ENCODE peak calls at places on chromosomes 2 and 18, in nine cellular contexts. M, D, B, Y, C, P, R, J and F are unnamed samples.

GRCh38 chr2:108614659-108615058 is 80.4 kb downstream of the LIMS1 start:
- DNase-seq in M (no peak), D (no peak), B (no peak), Y (no peak), C (no peak), P (no peak), R (no peak), J (no peak), F (no peak)

GRCh38 chr2:12895017-12895416 is 178.3 kb downstream of the TRIB2 start:
- DNase-seq in M (no peak), D (no peak), B (no peak), Y (no peak), C (no peak), P (no peak), R (no peak), J (no peak), F (no peak)

GRCh38 chr2:61368687-61369665 is 101.9 kb downstream of the USP34 start:
- DNase-seq in M (no peak), D (no peak), B (no peak), Y (no peak), C (no peak), P (no peak), R (no peak), J (no peak), F (no peak)

GRCh38 chr18:62458868-62459716 is 63.7 kb upstream of the ZCCHC2 start:
- DNase-seq in M (peak), D (no peak), B (no peak), Y (no peak), C (no peak), P (peak), R (no peak), J (no peak), F (no peak)

GRCh38 chr18:49071776-49072175 is 121.0 kb upstream of the SMAD7 start:
- DNase-seq in M (no peak), D (no peak), B (no peak), Y (no peak), C (no peak), P (no peak), R (no peak), J (no peak), F (no peak)

GRCh38 chr2:179981085-179981484 is 26.0 kb downstream of the CWC22 start:
- DNase-seq in M (no peak), D (no peak), B (no peak), Y (no peak), C (no peak), P (no peak), R (no peak), J (no peak), F (no peak)

GRCh38 chr2:86274918-86275275 is 62.5 kb downstream of the REEP1 start:
- DNase-seq in M (peak), D (no peak), B (peak), Y (no peak), C (no peak), P (peak), R (peak), J (peak), F (no peak)

GRCh38 chr2:107001964-107002696 is 116.2 kb upstream of the ST6GAL2 start:
- DNase-seq in M (no peak), D (no peak), B (no peak), Y (no peak), C (no peak), P (no peak), R (peak), J (no peak), F (peak)

GRCh38 chr18:59085126-59085794 is 54.4 kb upstream of the SEC11C start:
- DNase-seq in M (no peak), D (no peak), B (no peak), Y (no peak), C (no peak), P (no peak), R (no peak), J (no peak), F (no peak)

GRCh38 chr2:215401896-215402379 is 33.9 kb downstream of the FN1 start:
- DNase-seq in M (no peak), D (no peak), B (no peak), Y (no peak), C (no peak), P (no peak), R (peak), J (no peak), F (peak)

GRCh38 chr2:57373530-57373929 is 673.1 kb upstream of the VRK2 start:
- DNase-seq in M (no peak), D (no peak), B (no peak), Y (peak), C (no peak), P (no peak), R (peak), J (no peak), F (peak)

GRCh38 chr2:188478724-188479123 is 187.1 kb downstream of the GULP1 start:
- DNase-seq in M (no peak), D (no peak), B (no peak), Y (no peak), C (no peak), P (no peak), R (no peak), J (peak), F (no peak)

GRCh38 chr2:186503827-186504606 is 18.0 kb downstream of the ZC3H15 start:
- DNase-seq in M (no peak), D (no peak), B (no peak), Y (no peak), C (no peak), P (no peak), R (peak), J (peak), F (no peak)

GRCh38 chr2:189327879-189328351 is 113.4 kb upstream of the WDR75 start:
- DNase-seq in M (no peak), D (no peak), B (no peak), Y (no peak), C (no peak), P (no peak), R (peak), J (no peak), F (no peak)

GRCh38 chr2:27164960-27165763 is 16.4 kb downstream of the TCF23 start:
- DNase-seq in M (no peak), D (no peak), B (no peak), Y (no peak), C (no peak), P (no peak), R (no peak), J (no peak), F (no peak)

GRCh38 chr2:53505814-53506213 is 261.8 kb upstream of the CHAC2 start:
- DNase-seq in M (no peak), D (no peak), B (no peak), Y (no peak), C (no peak), P (no peak), R (no peak), J (no peak), F (no peak)

GRCh38 chr2:165369936-165370296 is 99.6 kb upstream of the CSRNP3 start:
- DNase-seq in M (no peak), D (no peak), B (no peak), Y (no peak), C (no peak), P (no peak), R (no peak), J (no peak), F (no peak)

GRCh38 chr2:3170792-3171455 is 206.7 kb downstream of the EIPR1 start:
- DNase-seq in M (no peak), D (no peak), B (no peak), Y (no peak), C (peak), P (no peak), R (no peak), J (no peak), F (no peak)

GRCh38 chr2:16117791-16118610 is 177.7 kb downstream of the MYCN start:
- DNase-seq in M (no peak), D (no peak), B (no peak), Y (no peak), C (no peak), P (no peak), R (no peak), J (no peak), F (no peak)

GRCh38 chr18:13680612-13681011 is 45.7 kb downstream of the FAM210A start:
- DNase-seq in M (no peak), D (no peak), B (no peak), Y (peak), C (no peak), P (peak), R (no peak), J (peak), F (no peak)

GRCh38 chr2:33238111-33238510 is 238.3 kb upstream of the RASGRP3 start:
- DNase-seq in M (no peak), D (no peak), B (no peak), Y (no peak), C (no peak), P (no peak), R (peak), J (no peak), F (no peak)

GRCh38 chr2:220969348-220969747 is 602.8 kb downstream of the EPHA4 start:
- DNase-seq in M (no peak), D (no peak), B (no peak), Y (no peak), C (no peak), P (no peak), R (peak), J (no peak), F (no peak)

GRCh38 chr2:132588576-132588975 is 81.4 kb downstream of the LYPD1 start:
- DNase-seq in M (no peak), D (no peak), B (no peak), Y (no peak), C (no peak), P (no peak), R (no peak), J (no peak), F (no peak)

GRCh38 chr2:139526781-139527180 is 746.6 kb upstream of the NXPH2 start:
- DNase-seq in M (no peak), D (no peak), B (no peak), Y (no peak), C (no peak), P (no peak), R (no peak), J (no peak), F (no peak)

GRCh38 chr18:8319798-8320477 is 289.3 kb upstream of the RAB12 start:
- DNase-seq in M (no peak), D (no peak), B (no peak), Y (no peak), C (no peak), P (no peak), R (peak), J (no peak), F (no peak)

GRCh38 chr18:78192044-78192443 is 787.6 kb upstream of the SALL3 start:
- DNase-seq in M (no peak), D (no peak), B (peak), Y (no peak), C (peak), P (no peak), R (no peak), J (peak), F (no peak)

GRCh38 chr2:168037772-168038171 is 209.6 kb downstream of the STK39 start:
- DNase-seq in M (no peak), D (no peak), B (no peak), Y (no peak), C (no peak), P (no peak), R (peak), J (no peak), F (no peak)

GRCh38 chr2:47221039-47221438 is 65.9 kb upstream of the STPG4 start:
- DNase-seq in M (no peak), D (no peak), B (no peak), Y (no peak), C (no peak), P (no peak), R (peak), J (no peak), F (no peak)

GRCh38 chr2:218643751-218644310 is 15.6 kb downstream of the ZNF142 start:
- DNase-seq in M (no peak), D (no peak), B (no peak), Y (no peak), C (no peak), P (no peak), R (no peak), J (no peak), F (no peak)

GRCh38 chr2:73776869-73777519 is 2.9 kb downstream of the DUSP11 start:
- DNase-seq in M (no peak), D (no peak), B (no peak), Y (no peak), C (no peak), P (no peak), R (peak), J (no peak), F (no peak)

GRCh38 chr2:70670626-70671025 is 97.4 kb downstream of the ADD2 start:
- DNase-seq in M (peak), D (no peak), B (no peak), Y (no peak), C (no peak), P (no peak), R (no peak), J (no peak), F (no peak)

GRCh38 chr2:175679728-175680127 is 322.3 kb downstream of the LNPK start:
- DNase-seq in M (no peak), D (no peak), B (no peak), Y (no peak), C (no peak), P (no peak), R (no peak), J (no peak), F (no peak)

GRCh38 chr2:175679231-175679630 is 322.8 kb downstream of the LNPK start:
- DNase-seq in M (no peak), D (no peak), B (no peak), Y (no peak), C (no peak), P (no peak), R (no peak), J (no peak), F (no peak)

DNA sequence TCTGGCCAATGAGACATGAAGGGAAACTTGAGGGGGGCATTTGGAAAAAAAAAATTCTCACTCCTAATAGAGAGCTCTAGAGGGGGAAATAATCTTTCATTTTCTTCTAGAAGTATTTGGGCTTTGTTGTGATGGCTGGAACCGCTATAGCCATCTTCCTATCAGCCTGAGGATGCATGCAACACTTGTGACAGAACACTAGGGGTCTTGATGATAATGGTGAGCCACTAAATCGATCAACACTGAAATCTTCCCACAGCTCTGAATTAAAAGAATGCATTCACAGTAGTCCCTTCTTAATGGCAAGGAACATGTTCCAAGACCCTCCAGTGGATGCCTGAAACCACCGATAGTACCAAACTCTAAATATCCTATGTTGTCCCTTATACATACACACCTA is 325.3 kb downstream of the LNPK start:
- DNase-seq in M (no peak), D (no peak), B (no peak), Y (no peak), C (no peak), P (no peak), R (no peak), J (no peak), F (no peak)
- TF ChIP-seq CTCF in M (no peak), D (no peak), B (no peak), Y (peak), C (no peak), P (no peak), R (no peak), J (no peak), F (no peak)

GRCh38 chr2:174142290-174142689 is 106.0 kb downstream of the OLA1 start:
- DNase-seq in M (no peak), D (no peak), B (no peak), Y (no peak), C (no peak), P (no peak), R (no peak), J (no peak), F (no peak)

GRCh38 chr2:174138161-174138560 is 110.2 kb downstream of the OLA1 start:
- DNase-seq in M (no peak), D (no peak), B (no peak), Y (no peak), C (no peak), P (no peak), R (no peak), J (no peak), F (no peak)
- TF ChIP-seq CTCF in M (no peak), D (no peak), B (no peak), Y (peak), C (peak), P (no peak), R (no peak), J (peak), F (no peak)

GRCh38 chr2:239930871-239931771 is 94.0 kb downstream of the NDUFA10 start:
- DNase-seq in M (peak), D (no peak), B (no peak), Y (no peak), C (peak), P (peak), R (no peak), J (no peak), F (no peak)

GRCh38 chr2:239928457-239929350 is 96.4 kb downstream of the NDUFA10 start:
- DNase-seq in M (peak), D (no peak), B (no peak), Y (no peak), C (peak), P (peak), R (no peak), J (no peak), F (no peak)

GRCh38 chr2:239927424-239927981 is 97.6 kb downstream of the NDUFA10 start:
- DNase-seq in M (peak), D (no peak), B (no peak), Y (peak), C (peak), P (no peak), R (peak), J (no peak), F (peak)

GRCh38 chr2:239930378-239930777 is 94.8 kb downstream of the NDUFA10 start:
- DNase-seq in M (peak), D (no peak), B (no peak), Y (no peak), C (peak), P (peak), R (no peak), J (no peak), F (no peak)

DNA sequence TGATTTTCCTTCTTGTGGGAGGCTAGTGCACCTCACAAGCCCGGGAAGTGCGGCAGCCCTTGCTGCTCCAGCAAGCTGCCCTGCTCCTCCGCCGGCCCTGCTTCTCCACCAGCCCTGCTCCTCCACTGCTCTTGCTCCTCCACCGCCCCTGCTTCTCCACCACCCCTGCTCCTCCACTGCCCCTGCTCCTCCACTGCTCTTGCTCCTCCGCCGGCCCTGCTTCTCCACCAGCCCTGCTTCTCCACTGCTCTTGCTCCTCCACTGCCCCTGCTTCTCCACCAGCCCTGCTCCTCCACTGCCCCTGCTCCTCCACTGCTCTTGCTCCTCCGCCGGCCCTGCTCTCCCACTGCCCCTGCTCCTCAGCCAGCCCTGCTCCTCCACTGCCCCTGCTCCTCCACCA is 95.6 kb downstream of the NDUFA10 start:
- DNase-seq in M (peak), D (no peak), B (no peak), Y (no peak), C (peak), P (no peak), R (no peak), J (no peak), F (no peak)
- TF ChIP-seq CTCF in M (no peak), D (no peak), B (no peak), Y (no peak), C (no peak), P (no peak), R (no peak), J (no peak), F (no peak)

GRCh38 chr2:113977660-113978523 is 88.0 kb downstream of the ACTR3 start:
- DNase-seq in M (no peak), D (no peak), B (peak), Y (peak), C (peak), P (no peak), R (peak), J (no peak), F (no peak)
- TF ChIP-seq CTCF in M (no peak), D (no peak), B (no peak), Y (no peak), C (peak), P (peak), R (peak), J (peak), F (no peak)

DNA sequence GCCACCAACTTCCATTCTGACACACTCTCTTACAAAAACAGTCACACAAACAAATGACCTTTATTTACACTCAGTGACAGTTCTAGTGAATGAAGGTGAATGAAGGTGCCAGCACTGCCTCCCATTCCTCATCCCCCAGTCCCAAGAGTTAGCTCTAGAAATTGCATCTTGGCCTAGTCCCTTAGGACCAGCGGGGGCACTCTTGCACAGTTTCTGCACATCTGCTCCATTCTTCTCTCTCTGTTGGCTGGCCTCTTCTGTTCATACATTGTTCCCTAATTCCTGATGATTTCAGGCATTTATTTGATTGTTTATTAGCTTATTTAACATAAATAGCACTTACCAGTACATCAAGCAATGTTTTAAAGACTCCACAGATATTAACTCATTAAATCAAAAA is 30.9 kb downstream of the GAREM1 start:
- DNase-seq in M (no peak), D (no peak), B (no peak), Y (peak), C (no peak), P (peak), R (no peak), J (no peak), F (no peak)
- TF ChIP-seq CTCF in M (no peak), D (no peak), B (no peak), Y (peak), C (no peak), P (no peak), R (no peak), J (peak), F (no peak)

DNA sequence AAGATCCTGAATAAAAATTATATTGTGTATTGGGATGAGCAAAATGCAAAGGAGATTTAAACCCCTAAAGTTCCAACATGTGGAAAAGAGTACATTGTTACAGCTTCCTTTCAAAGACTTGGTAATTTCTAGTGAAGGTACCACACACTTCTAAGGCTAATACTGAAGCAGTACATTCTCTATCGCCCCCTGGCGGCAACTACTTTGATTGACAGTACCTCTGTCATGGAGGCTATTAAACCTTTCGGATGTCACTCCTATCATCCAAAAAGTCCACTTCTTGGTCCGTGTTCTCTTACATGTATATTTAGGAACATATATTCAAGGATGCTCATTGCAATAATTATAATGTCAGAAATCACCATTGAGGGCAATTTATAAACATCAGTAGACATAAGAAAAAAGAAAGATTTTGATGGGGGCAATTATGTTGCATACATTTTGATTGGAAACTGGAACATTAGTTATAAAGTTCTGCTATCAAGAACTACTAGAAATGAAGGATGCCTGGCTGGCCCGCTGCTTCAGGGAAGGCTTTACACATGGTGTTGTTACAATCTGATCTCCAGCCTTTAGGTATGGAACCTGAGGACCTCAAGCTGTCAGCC is 601.6 kb downstream of the CPS1 start:
- DNase-seq in M (peak), D (peak), B (peak), Y (peak), C (no peak), P (peak), R (peak), J (peak), F (no peak)
- TF ChIP-seq CTCF in M (no peak), D (peak), B (peak), Y (peak), C (peak), P (peak), R (peak), J (peak), F (peak)